ENCODE peak calls at places on chromosome 21, in six cellular contexts. Q is CD8-positive, alpha-beta T cell; C is RWPE2; D is lung; F is OCI-LY7; U is WERI-Rb-1. B is an unnamed sample. For H3K36me3, the result is how much of the 10 kb centered on the place peaks cover.

GRCh38 chr21:40902299-40902698 is 55.3 kb upstream of the DSCAM start:
- DNase-seq in Q (no peak), C (no peak), D (no peak), F (no peak), U (no peak), B (no peak)

GRCh38 chr21:25691931-25692330 is 42.8 kb downstream of the ATP5PF start:
- DNase-seq in Q (no peak), C (no peak), D (no peak), F (no peak), U (no peak), B (no peak)

GRCh38 chr21:40531421-40531820 is 315.5 kb downstream of the DSCAM start:
- DNase-seq in Q (no peak), C (no peak), D (no peak), F (no peak), U (no peak), B (no peak)

GRCh38 chr21:39180429-39181019 is 2.7 kb downstream of the PSMG1 start:
- DNase-seq in Q (no peak), C (no peak), D (no peak), F (peak), U (no peak), B (peak)

GRCh38 chr21:39384674-39385298 is 35.9 kb upstream of the HMGN1 start:
- DNase-seq in Q (no peak), C (no peak), D (no peak), F (no peak), U (no peak), B (no peak)

GRCh38 chr21:38859852-38860251 is 54.1 kb downstream of the ETS2 start:
- DNase-seq in Q (no peak), C (no peak), D (no peak), F (no peak), U (no peak), B (peak)

GRCh38 chr21:42513985-42514882 is 582 bp downstream of the SLC37A1 start:
- DNase-seq in Q (peak), C (no peak), D (no peak), F (peak), U (peak), B (no peak)

GRCh38 chr21:27513825-27514224 is 546.9 kb upstream of the ADAMTS5 start:
- DNase-seq in Q (no peak), C (no peak), D (no peak), F (no peak), U (no peak), B (no peak)

GRCh38 chr21:42443181-42443785 is 39.6 kb downstream of the UBASH3A start:
- DNase-seq in Q (no peak), C (no peak), D (no peak), F (no peak), U (no peak), B (no peak)

GRCh38 chr21:40047211-40047610 is 180.0 kb downstream of the PCP4 start:
- DNase-seq in Q (no peak), C (no peak), D (no peak), F (no peak), U (no peak), B (no peak)

GRCh38 chr21:15433091-15433490 is 296.7 kb upstream of the USP25 start:
- DNase-seq in Q (no peak), C (no peak), D (no peak), F (no peak), U (no peak), B (no peak)

GRCh38 chr21:42102063-42102462 is 30.9 kb downstream of the UMODL1 start:
- DNase-seq in Q (no peak), C (no peak), D (no peak), F (no peak), U (no peak), B (peak)

GRCh38 chr21:23853796-23854379 is 1753.4 kb downstream of the MRPL39 start:
- DNase-seq in Q (no peak), C (no peak), D (no peak), F (peak), U (no peak), B (peak)

GRCh38 chr21:38312822-38313221 is 56.0 kb downstream of the KCNJ15 start:
- DNase-seq in Q (no peak), C (no peak), D (no peak), F (no peak), U (no peak), B (no peak)

GRCh38 chr21:26732442-26733221 is 112.6 kb downstream of the ADAMTS1 start:
- DNase-seq in Q (no peak), C (no peak), D (peak), F (peak), U (peak), B (peak)

GRCh38 chr21:27134513-27134912 is 167.6 kb upstream of the ADAMTS5 start:
- DNase-seq in Q (no peak), C (no peak), D (no peak), F (no peak), U (no peak), B (no peak)

GRCh38 chr21:33368124-33368523 is 35.1 kb upstream of the IFNGR2 start:
- DNase-seq in Q (no peak), C (no peak), D (no peak), F (peak), U (no peak), B (no peak)

GRCh38 chr21:45695086-45695485 is 51.6 kb downstream of the PCBP3 start:
- DNase-seq in Q (no peak), C (no peak), D (no peak), F (no peak), U (peak), B (no peak)
- TF ChIP-seq CTCF in Q (no peak), C (peak), D (no peak), F (peak), U (peak), B (no peak)

GRCh38 chr21:29182674-29183073 is 52.2 kb downstream of the MAP3K7CL start:
- DNase-seq in Q (no peak), C (no peak), D (no peak), F (no peak), U (no peak), B (peak)
- H3K4me3 ChIP-seq in Q (no peak), C (no peak), D (no peak), F (no peak), U (no peak), B (no peak)

GRCh38 chr21:45207839-45208626 is 79.7 kb downstream of the POFUT2 start:
- DNase-seq in Q (no peak), C (no peak), D (no peak), F (no peak), U (no peak), B (no peak)
- H3K36me3 ChIP-seq in Q (under half), C (under half), D (under half), F (under half), U (under half), B (under half)

GRCh38 chr21:31556662-31557061 is 102.8 kb upstream of the SOD1 start:
- DNase-seq in Q (no peak), C (no peak), D (no peak), F (no peak), U (no peak), B (no peak)

GRCh38 chr21:31557421-31557955 is 102.0 kb upstream of the SOD1 start:
- DNase-seq in Q (no peak), C (no peak), D (no peak), F (no peak), U (peak), B (no peak)

GRCh38 chr21:31553926-31554325 is 105.6 kb upstream of the SOD1 start:
- DNase-seq in Q (no peak), C (no peak), D (no peak), F (no peak), U (no peak), B (no peak)

GRCh38 chr21:31554511-31555022 is 104.9 kb upstream of the SOD1 start:
- DNase-seq in Q (no peak), C (no peak), D (no peak), F (no peak), U (no peak), B (peak)

GRCh38 chr21:31555741-31556191 is 103.7 kb upstream of the SOD1 start:
- DNase-seq in Q (no peak), C (no peak), D (no peak), F (no peak), U (no peak), B (no peak)
- TF ChIP-seq CTCF in Q (no peak), C (no peak), D (no peak), F (no peak), U (no peak), B (no peak)

DNA sequence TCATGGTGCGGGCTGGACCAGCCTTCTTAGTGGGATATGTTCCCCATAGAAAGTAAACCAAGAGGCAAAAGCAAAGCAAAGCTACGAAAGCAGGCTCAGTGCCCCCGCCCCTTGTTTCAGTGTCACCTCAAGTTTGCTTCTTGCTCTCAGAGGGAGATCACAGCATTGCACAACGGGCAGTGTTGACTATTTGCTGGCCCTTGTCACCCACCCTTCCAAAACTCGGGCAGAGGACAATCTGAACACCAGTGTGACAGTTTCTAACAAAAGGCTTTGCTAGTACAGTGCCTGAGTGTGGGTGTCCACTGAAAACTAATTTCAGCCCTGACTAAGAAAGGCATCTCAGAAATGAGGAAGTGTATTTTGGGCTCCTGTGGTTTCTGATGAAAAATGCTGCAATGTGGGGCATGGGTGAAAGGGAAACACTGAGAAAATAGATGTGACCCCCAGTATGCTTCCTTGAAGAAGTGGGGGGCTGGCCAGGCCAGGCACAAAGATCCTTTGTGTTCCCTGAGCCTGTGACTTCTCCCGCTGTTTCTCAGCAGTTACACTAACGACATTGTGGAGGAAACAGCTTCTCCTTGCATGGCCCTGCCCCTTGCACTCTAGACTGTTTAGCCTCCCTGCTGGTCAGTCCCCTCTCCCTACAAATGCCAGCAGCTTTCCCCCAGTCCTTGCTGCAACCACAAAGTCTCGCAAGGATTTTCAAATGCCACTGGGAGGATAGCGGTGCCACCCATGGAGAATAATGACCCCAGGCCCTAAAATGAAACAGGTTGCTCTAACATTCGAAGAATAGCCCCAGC is 33.3 kb upstream of the KCNE1 start:
- DNase-seq in Q (no peak), C (no peak), D (peak), F (peak), U (no peak), B (peak)
- H3K4me3 ChIP-seq in Q (no peak), C (no peak), D (no peak), F (peak), U (no peak), B (no peak)

DNA sequence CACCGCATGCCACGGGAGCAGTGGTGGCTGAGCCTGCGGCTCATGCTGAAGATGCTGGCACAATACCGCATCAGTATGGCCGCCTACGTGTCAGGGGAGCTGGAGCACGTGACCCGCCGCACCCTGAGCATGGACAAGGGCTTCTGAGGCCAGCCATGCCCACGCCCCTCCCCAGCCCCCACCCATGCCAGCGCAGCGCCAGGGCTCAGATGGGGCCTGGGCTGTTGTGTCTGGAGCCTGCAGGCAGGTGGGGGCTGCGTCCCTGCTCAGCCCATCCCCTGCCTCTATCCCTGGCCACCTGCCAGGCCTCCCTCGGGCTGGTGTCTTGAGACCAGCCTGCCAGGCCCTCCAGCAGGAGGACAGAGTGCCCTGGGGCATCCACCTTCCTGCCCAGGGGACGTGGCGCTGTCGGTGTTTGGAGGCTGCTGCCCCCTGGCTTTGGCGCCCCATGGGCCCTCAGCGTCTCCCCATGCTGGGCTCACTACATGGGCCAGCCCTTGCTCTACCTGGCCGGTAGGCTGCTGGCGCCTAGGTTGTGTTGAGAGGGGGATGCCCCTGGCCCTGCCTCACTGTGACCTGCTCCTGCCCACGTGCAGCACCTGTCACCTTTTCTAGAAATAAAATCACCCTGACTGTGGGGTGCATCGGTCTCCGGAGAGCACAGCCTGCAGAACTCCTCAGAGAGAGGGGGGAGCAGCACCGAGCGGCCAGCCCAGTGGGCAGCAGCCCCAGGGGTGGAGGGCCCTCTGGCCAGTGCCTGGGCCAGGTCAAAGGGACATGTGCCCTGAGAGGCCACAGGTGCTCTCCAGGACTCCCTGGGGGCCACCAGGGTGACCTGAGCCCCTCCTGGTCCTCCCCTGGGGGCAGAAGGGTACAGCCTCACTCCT is 12.2 kb downstream of the CFAP410 start:
- DNase-seq in Q (no peak), C (no peak), D (no peak), F (no peak), U (no peak), B (no peak)
- H3K36me3 ChIP-seq in Q (under half), C (under half), D (half or more), F (under half), U (half or more), B (under half)

GRCh38 chr21:18384771-18385170 is 18.8 kb downstream of the TMPRSS15 start:
- DNase-seq in Q (no peak), C (no peak), D (no peak), F (peak), U (no peak), B (peak)
- TF ChIP-seq CTCF in Q (no peak), C (peak), D (no peak), F (peak), U (peak), B (no peak)

GRCh38 chr21:36551731-36552457 is 72.0 kb upstream of the CLDN14 start:
- DNase-seq in Q (no peak), C (no peak), D (no peak), F (no peak), U (no peak), B (peak)
- H3K4me3 ChIP-seq in Q (no peak), C (no peak), D (no peak), F (no peak), U (no peak), B (no peak)